ENCODE peak calls at places on chromosomes 11 and 22, in eight cellular contexts. V is right atrium auricular region; B is caudate nucleus; T is CD8-positive, alpha-beta T cell; C is lower lobe of right lung; N is left ventricle myocardium inferior; K is tibial nerve; G is CD4-positive, alpha-beta T cell. H is an unnamed sample.

GRCh38 chr22:21001601-21002325 is at the start of gene THAP7:
- DNase-seq in V (peak), B (peak), T (peak), C (peak), N (peak), K (peak), G (peak), H (peak)

GRCh38 chr11:134577801-134578200 is 165.8 kb upstream of the B3GAT1 start:
- DNase-seq in V (peak), B (no peak), T (no peak), C (no peak), N (no peak), K (no peak), G (no peak), H (no peak)

GRCh38 chr22:27525711-27526110 is 275.8 kb downstream of the MN1 start:
- DNase-seq in V (no peak), B (no peak), T (no peak), C (no peak), N (no peak), K (no peak), G (no peak), H (no peak)

GRCh38 chr11:86670179-86670578 is 2.2 kb downstream of the ME3 start:
- DNase-seq in V (no peak), B (no peak), T (no peak), C (no peak), N (no peak), K (no peak), G (no peak), H (no peak)

GRCh38 chr11:68066742-68067141 is 27.9 kb downstream of the TCIRG1 start:
- DNase-seq in V (no peak), B (peak), T (no peak), C (no peak), N (no peak), K (no peak), G (no peak), H (no peak)

GRCh38 chr11:65625628-65626342 is 10.2 kb downstream of the PCNX3 start:
- DNase-seq in V (no peak), B (peak), T (peak), C (peak), N (peak), K (no peak), G (peak), H (peak)

GRCh38 chr11:73154178-73154577 is 12.1 kb upstream of the FCHSD2 start:
- DNase-seq in V (no peak), B (peak), T (peak), C (no peak), N (no peak), K (no peak), G (peak), H (no peak)

GRCh38 chr11:22263613-22264012 is 70.7 kb downstream of the ANO5 start:
- DNase-seq in V (no peak), B (no peak), T (no peak), C (no peak), N (no peak), K (no peak), G (no peak), H (no peak)

GRCh38 chr11:9176136-9176535 is 84.7 kb upstream of the SCUBE2 start:
- DNase-seq in V (no peak), B (no peak), T (no peak), C (no peak), N (no peak), K (no peak), G (no peak), H (no peak)

GRCh38 chr11:42625757-42626156 is 686.0 kb upstream of the API5 start:
- DNase-seq in V (no peak), B (no peak), T (no peak), C (no peak), N (no peak), K (no peak), G (no peak), H (no peak)

GRCh38 chr11:17798716-17799115 is 64.1 kb downstream of the KCNC1 start:
- DNase-seq in V (no peak), B (no peak), T (no peak), C (no peak), N (no peak), K (no peak), G (no peak), H (peak)

GRCh38 chr11:86230921-86231320 is 13.6 kb upstream of the EED start:
- DNase-seq in V (no peak), B (no peak), T (no peak), C (no peak), N (no peak), K (no peak), G (no peak), H (no peak)

GRCh38 chr11:74179234-74180126 is 8.4 kb downstream of the PPME1 start:
- DNase-seq in V (no peak), B (no peak), T (no peak), C (no peak), N (no peak), K (no peak), G (no peak), H (no peak)

GRCh38 chr11:65947603-65948125 is 2.4 kb downstream of the TSGA10IP start:
- DNase-seq in V (no peak), B (no peak), T (no peak), C (no peak), N (no peak), K (no peak), G (no peak), H (no peak)

GRCh38 chr11:2933376-2934056 is 4.3 kb upstream of the PHLDA2 start:
- DNase-seq in V (peak), B (no peak), T (peak), C (peak), N (peak), K (peak), G (no peak), H (peak)

GRCh38 chr11:69443968-69444364 is 37.5 kb upstream of the LINC01488 start:
- DNase-seq in V (peak), B (no peak), T (no peak), C (no peak), N (no peak), K (no peak), G (no peak), H (peak)

GRCh38 chr11:106552694-106553203 is 465.5 kb downstream of the GUCY1A2 start:
- DNase-seq in V (no peak), B (no peak), T (no peak), C (no peak), N (no peak), K (no peak), G (no peak), H (no peak)

GRCh38 chr11:123590296-123590912 is 64.0 kb downstream of the SCN3B start:
- DNase-seq in V (no peak), B (no peak), T (no peak), C (no peak), N (no peak), K (no peak), G (no peak), H (no peak)

GRCh38 chr11:30197869-30198268 is 32.9 kb upstream of the FSHB start:
- DNase-seq in V (no peak), B (no peak), T (no peak), C (no peak), N (no peak), K (no peak), G (no peak), H (no peak)

GRCh38 chr22:46502776-46503175 is 34.6 kb downstream of the CELSR1 start:
- DNase-seq in V (no peak), B (no peak), T (no peak), C (no peak), N (no peak), K (no peak), G (no peak), H (no peak)

GRCh38 chr11:795638-796564 is 2.2 kb downstream of the SLC25A22 start:
- DNase-seq in V (peak), B (peak), T (peak), C (peak), N (peak), K (peak), G (peak), H (peak)

GRCh38 chr22:48267681-48268080 is 1505.2 kb downstream of the TBC1D22A start:
- DNase-seq in V (no peak), B (no peak), T (no peak), C (no peak), N (no peak), K (no peak), G (no peak), H (no peak)

GRCh38 chr11:126990716-126991480 is 9.7 kb downstream of the KIRREL3 start:
- DNase-seq in V (no peak), B (no peak), T (no peak), C (no peak), N (no peak), K (no peak), G (no peak), H (no peak)

GRCh38 chr11:33234397-33235168 is 22.6 kb upstream of the HIPK3 start:
- DNase-seq in V (no peak), B (no peak), T (no peak), C (no peak), N (no peak), K (no peak), G (no peak), H (no peak)

GRCh38 chr11:20158597-20159257 is 1.5 kb downstream of the DBX1 start:
- DNase-seq in V (no peak), B (no peak), T (no peak), C (peak), N (peak), K (no peak), G (no peak), H (peak)

GRCh38 chr11:96049426-96049825 is 125.5 kb upstream of the MTMR2 start:
- DNase-seq in V (no peak), B (no peak), T (no peak), C (no peak), N (no peak), K (no peak), G (no peak), H (no peak)

GRCh38 chr22:42970029-42970428 is 44.9 kb downstream of the PACSIN2 start:
- DNase-seq in V (no peak), B (no peak), T (no peak), C (no peak), N (no peak), K (no peak), G (no peak), H (no peak)

GRCh38 chr22:42976131-42976530 is 38.8 kb downstream of the PACSIN2 start:
- DNase-seq in V (no peak), B (no peak), T (no peak), C (no peak), N (no peak), K (no peak), G (no peak), H (no peak)

GRCh38 chr22:42973536-42973881 is 41.4 kb downstream of the PACSIN2 start:
- DNase-seq in V (no peak), B (no peak), T (no peak), C (no peak), N (no peak), K (no peak), G (no peak), H (no peak)

GRCh38 chr22:42974223-42974622 is 40.7 kb downstream of the PACSIN2 start:
- DNase-seq in V (no peak), B (no peak), T (no peak), C (no peak), N (no peak), K (no peak), G (no peak), H (no peak)

DNA sequence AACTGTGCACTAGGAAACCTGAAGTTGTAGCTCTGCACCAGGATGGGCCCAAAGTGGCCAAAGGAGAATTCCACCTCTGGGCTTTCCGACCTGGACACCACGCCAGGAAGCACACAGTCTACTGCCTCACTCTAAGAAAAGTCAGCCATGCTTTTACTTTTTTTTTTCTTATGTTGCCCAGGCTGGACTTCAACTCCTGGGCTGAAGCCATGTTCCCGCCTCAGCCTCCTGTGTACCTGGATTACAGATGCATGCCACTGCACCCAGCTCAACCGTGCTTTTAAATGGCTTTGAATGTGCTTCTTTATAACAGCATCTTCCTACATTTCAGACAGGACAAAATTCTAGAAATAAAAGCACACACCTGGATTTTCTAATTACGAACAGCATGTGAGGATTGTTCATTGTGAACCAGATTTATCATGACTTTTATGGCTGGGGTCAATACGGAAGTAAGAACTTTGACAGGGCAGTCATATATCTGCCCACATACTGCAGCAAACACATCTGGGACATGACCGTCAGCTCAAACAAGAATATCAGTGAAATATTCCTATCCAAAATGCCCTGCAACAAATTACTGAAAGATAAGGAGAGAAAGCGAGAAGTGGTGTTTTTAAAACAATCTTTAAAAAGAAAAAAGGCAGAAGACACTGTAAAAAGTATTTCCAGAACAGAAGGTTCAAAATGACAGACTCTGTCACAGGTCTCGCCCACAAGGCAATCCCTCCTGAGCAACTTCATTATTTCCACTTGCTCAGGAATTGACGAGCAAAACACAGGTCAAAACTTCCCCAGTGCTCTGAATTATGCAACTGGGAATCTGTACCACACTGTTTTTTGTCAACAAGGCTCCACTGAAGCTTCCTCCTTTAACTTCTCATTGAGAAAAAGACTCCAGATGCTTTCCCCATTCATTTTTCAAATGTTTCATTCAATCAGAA is 42.1 kb downstream of the PACSIN2 start:
- DNase-seq in V (no peak), B (no peak), T (no peak), C (no peak), N (no peak), K (no peak), G (no peak), H (no peak)
- H3K27ac ChIP-seq in V (no peak), B (no peak), T (no peak), C (peak), N (no peak), K (no peak), G (no peak), H (no peak)

GRCh38 chr22:31945971-31946680 is 1.8 kb downstream of the YWHAH start:
- DNase-seq in V (no peak), B (no peak), T (no peak), C (no peak), N (no peak), K (no peak), G (no peak), H (no peak)
- H3K27ac ChIP-seq in V (peak), B (peak), T (no peak), C (peak), N (peak), K (peak), G (peak), H (peak)

GRCh38 chr11:119363081-119363861 is 16.8 kb upstream of the MFRP start:
- DNase-seq in V (no peak), B (no peak), T (no peak), C (no peak), N (no peak), K (no peak), G (no peak), H (no peak)
- H3K27ac ChIP-seq in V (peak), B (peak), T (no peak), C (no peak), N (peak), K (peak), G (no peak), H (peak)

GRCh38 chr11:115698243-115698642 is 194.0 kb upstream of the CADM1 start:
- DNase-seq in V (no peak), B (no peak), T (no peak), C (no peak), N (no peak), K (no peak), G (no peak), H (no peak)
- H3K27ac ChIP-seq in V (no peak), B (no peak), T (no peak), C (no peak), N (no peak), K (no peak), G (no peak), H (no peak)

H was measured in heart right ventricle.